ENCODE peak calls at places on chromosome 6, in seven cellular contexts. B is uterus, O is small intestine, R is brain microvascular endothelial cell, V is colonic mucosa, I is IMR-90, A is fibroblast of lung. C is an unnamed sample.

GRCh38 chr6:170097505-170098427 is 193.1 kb downstream of the DLL1 start:
- DNase-seq in O (no peak), B (peak), R (no peak), I (no peak), V (peak), A (no peak), C (no peak)

GRCh38 chr6:135995160-135995898 is 143.8 kb downstream of the PDE7B start:
- DNase-seq in O (no peak), R (peak), V (no peak), B (no peak), A (peak), I (peak), C (no peak)

GRCh38 chr6:67683960-67684359 is 951.1 kb upstream of the ADGRB3 start:
- DNase-seq in A (peak), B (no peak), V (no peak), O (no peak), R (peak), I (peak), C (no peak)

GRCh38 chr6:109892451-109893435 is 85.4 kb upstream of the GPR6 start:
- DNase-seq in O (peak), B (no peak), A (no peak), R (no peak), I (no peak), V (peak), C (no peak)

GRCh38 chr6:80541186-80541585 is 434.7 kb downstream of the BCKDHB start:
- DNase-seq in I (peak), B (no peak), V (no peak), R (peak), O (no peak), A (peak), C (no peak)

GRCh38 chr6:156057869-156058268 is 602.2 kb upstream of the NOX3 start:
- DNase-seq in V (no peak), A (no peak), R (no peak), I (no peak), O (no peak), B (no peak), C (no peak)

GRCh38 chr6:72939029-72939428 is 286.3 kb downstream of the KHDC1L start:
- DNase-seq in V (no peak), R (no peak), O (no peak), I (no peak), A (no peak), B (no peak), C (no peak)

GRCh38 chr6:107718341-107718740 is 105.8 kb downstream of the SCML4 start:
- DNase-seq in O (no peak), V (no peak), B (no peak), R (no peak), A (no peak), I (no peak), C (no peak)

GRCh38 chr6:124947821-124948451 is 14.3 kb upstream of the RNF217 start:
- DNase-seq in V (no peak), I (peak), B (no peak), A (peak), O (no peak), R (no peak), C (no peak)

GRCh38 chr6:47977314-47977713 is 133.7 kb downstream of the PTCHD4 start:
- DNase-seq in O (no peak), B (no peak), I (no peak), V (no peak), R (no peak), A (no peak), C (no peak)

GRCh38 chr6:145898376-145898775 is 65.8 kb downstream of the SHPRH start:
- DNase-seq in O (no peak), V (no peak), I (peak), B (no peak), A (no peak), R (no peak), C (no peak)

GRCh38 chr6:10412165-10412947 is 2.5 kb downstream of the TFAP2A start:
- DNase-seq in B (no peak), A (peak), R (peak), O (peak), V (no peak), I (peak), C (peak)

GRCh38 chr6:105087571-105088211 is 92.1 kb downstream of the POPDC3 start:
- DNase-seq in I (peak), A (peak), B (no peak), O (peak), R (peak), V (peak), C (peak)

GRCh38 chr6:130613176-130613575 is 214.0 kb upstream of the SMLR1 start:
- DNase-seq in I (no peak), R (no peak), B (no peak), O (no peak), A (no peak), V (no peak), C (no peak)

GRCh38 chr6:38220069-38220723 is 400.7 kb downstream of the ZFAND3 start:
- DNase-seq in V (no peak), B (no peak), O (no peak), A (no peak), R (no peak), I (no peak), C (no peak)

GRCh38 chr6:157762636-157763035 is 60.4 kb upstream of the SNX9 start:
- DNase-seq in O (no peak), B (no peak), A (no peak), I (no peak), R (no peak), V (no peak), C (peak)

GRCh38 chr6:5525209-5525608 is 263.9 kb downstream of the FARS2 start:
- DNase-seq in V (no peak), O (no peak), A (peak), R (peak), I (peak), B (no peak), C (no peak)

GRCh38 chr6:38719358-38719757 is 4.2 kb downstream of the DNAH8 start:
- DNase-seq in O (no peak), A (no peak), B (no peak), V (no peak), R (no peak), I (no peak), C (no peak)

GRCh38 chr6:30672445-30673253 is at the start of gene DHX16:
- DNase-seq in O (peak), I (peak), R (peak), B (peak), V (peak), A (peak), C (peak)

GRCh38 chr6:150325093-150325772 is 43.6 kb upstream of the IYD start:
- DNase-seq in V (no peak), I (no peak), A (peak), R (no peak), O (peak), B (no peak), C (no peak)

GRCh38 chr6:17869753-17870050 is 117.7 kb downstream of the KIF13A start:
- DNase-seq in V (no peak), I (no peak), A (no peak), B (no peak), O (no peak), R (no peak), C (no peak)

GRCh38 chr6:35385457-35386202 is 43.3 kb downstream of the PPARD start:
- DNase-seq in A (peak), B (peak), I (no peak), V (peak), O (peak), R (no peak), C (no peak)
- H3K4me3 ChIP-seq in A (no peak), B (no peak), I (no peak), V (no peak), O (no peak), R (no peak), C (no peak)

GRCh38 chr6:34237316-34237721 is 646 bp downstream of the HMGA1 start:
- DNase-seq in O (no peak), R (no peak), I (no peak), V (peak), A (no peak), B (peak), C (no peak)
- H3K4me3 ChIP-seq in O (peak), R (peak), I (peak), V (peak), A (peak), B (peak), C (peak)

GRCh38 chr6:27161946-27162603 is 85.4 kb upstream of the PRSS16 start:
- DNase-seq in R (peak), V (no peak), A (peak), B (no peak), I (peak), O (peak), C (no peak)
- H3K4me3 ChIP-seq in R (no peak), V (no peak), A (no peak), B (no peak), I (no peak), O (no peak), C (no peak)

GRCh38 chr6:3001773-3002293 is 2.1 kb downstream of the NQO2 start:
- DNase-seq in I (peak), B (no peak), O (peak), R (peak), V (no peak), A (peak), C (peak)
- H3K4me3 ChIP-seq in I (no peak), B (no peak), O (no peak), R (no peak), V (no peak), A (no peak), C (no peak)

GRCh38 chr6:41373367-41373918 is 38.0 kb downstream of the NCR2 start:
- DNase-seq in R (no peak), O (no peak), A (no peak), B (no peak), I (no peak), V (no peak), C (no peak)

GRCh38 chr6:41372526-41373366 is 37.3 kb downstream of the NCR2 start:
- DNase-seq in A (no peak), V (no peak), B (no peak), I (no peak), R (no peak), O (no peak), C (no peak)

GRCh38 chr6:41374618-41375590 is 39.5 kb downstream of the NCR2 start:
- DNase-seq in V (no peak), B (no peak), R (no peak), O (no peak), I (no peak), A (no peak), C (no peak)

GRCh38 chr6:41375598-41376151 is 40.3 kb downstream of the NCR2 start:
- DNase-seq in O (no peak), V (no peak), B (no peak), A (no peak), R (no peak), I (no peak), C (no peak)

DNA sequence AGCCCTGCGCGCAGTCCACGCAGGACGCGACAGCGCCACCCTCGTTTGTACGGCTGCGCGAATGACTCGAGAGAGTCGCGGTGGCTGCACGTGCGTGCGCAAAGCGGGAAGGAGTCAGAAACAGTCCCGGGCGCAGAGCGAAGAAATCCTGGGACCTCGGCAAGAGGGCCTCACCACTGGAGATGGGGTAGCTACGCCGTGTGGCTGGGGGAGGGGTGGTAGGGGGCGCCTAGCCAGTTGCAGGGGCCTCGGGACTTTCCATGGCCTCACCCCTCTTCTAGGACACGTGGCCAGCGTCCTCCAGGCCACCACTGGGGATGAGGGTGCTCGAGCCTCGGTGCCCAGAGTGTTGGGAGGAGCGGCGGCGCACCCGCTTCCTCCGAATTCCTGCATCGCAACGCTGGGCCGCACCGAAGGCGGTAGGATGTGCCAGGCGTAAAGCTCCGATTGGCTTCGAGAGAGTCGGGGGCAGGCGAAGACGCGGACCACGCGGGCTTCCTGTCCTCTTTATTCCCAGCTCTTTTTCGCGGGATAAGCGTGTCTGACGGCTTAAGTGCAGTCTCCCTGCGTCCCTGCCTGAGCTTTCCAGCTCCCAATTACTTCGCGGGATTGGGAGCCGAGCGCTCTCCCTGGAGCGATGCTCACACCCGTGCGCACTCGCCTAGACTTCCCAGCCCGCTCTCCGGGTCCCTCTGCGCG is 38.7 kb downstream of the NCR2 start:
- DNase-seq in O (no peak), V (no peak), R (no peak), A (peak), I (no peak), B (no peak), C (no peak)
- H3K4me3 ChIP-seq in O (no peak), V (no peak), R (no peak), A (no peak), I (no peak), B (no peak), C (no peak)

GRCh38 chr6:46891396-46891795 is 30.3 kb downstream of the ADGRF5 start:
- DNase-seq in O (no peak), I (no peak), B (no peak), V (no peak), A (no peak), R (no peak), C (no peak)
- H3K4me3 ChIP-seq in O (no peak), I (no peak), B (no peak), V (no peak), A (no peak), R (no peak), C (no peak)

GRCh38 chr6:154329350-154330170 is 27.0 kb downstream of the IPCEF1 start:
- DNase-seq in O (no peak), A (no peak), I (no peak), V (no peak), B (no peak), R (no peak), C (no peak)
- H3K4me3 ChIP-seq in O (no peak), A (no peak), I (no peak), V (no peak), B (no peak), R (no peak), C (no peak)

C was measured in Jurkat, Clone E6-1.